ENCODE peak calls at places on chromosomes 16 and 17, in nine cellular contexts. One of them, this sample, is unnamed.

GRCh38 chr16:48385272-48385953 is at the start of gene SIAH1:
- DNase-seq in HL-60: peak
- DNase-seq in HCT116: no peak
- DNase-seq in HFF-Myc: no peak
- DNase-seq in tibial artery: peak
- DNase-seq in ovary: peak
- DNase-seq in GM23338: peak
- DNase-seq in coronary artery: peak
- DNase-seq in AG04450: no peak
- DNase-seq in this sample: peak

GRCh38 chr17:52157161-52157560 is 1.4 kb downstream of the CA10 start:
- DNase-seq in HCT116: no peak
- DNase-seq in tibial artery: no peak
- DNase-seq in AG04450: no peak
- DNase-seq in HFF-Myc: no peak
- DNase-seq in HL-60: no peak
- DNase-seq in GM23338: peak
- DNase-seq in ovary: no peak
- DNase-seq in coronary artery: no peak
- DNase-seq in this sample: no peak

GRCh38 chr16:53745753-53746258 is 41.9 kb downstream of the FTO start:
- DNase-seq in ovary: no peak
- DNase-seq in HCT116: peak
- DNase-seq in HL-60: no peak
- DNase-seq in tibial artery: no peak
- DNase-seq in HFF-Myc: no peak
- DNase-seq in GM23338: peak
- DNase-seq in AG04450: no peak
- DNase-seq in coronary artery: no peak
- DNase-seq in this sample: no peak

GRCh38 chr17:75498726-75499213 is 16.6 kb downstream of the CASKIN2 start:
- DNase-seq in tibial artery: no peak
- DNase-seq in GM23338: peak
- DNase-seq in HCT116: no peak
- DNase-seq in AG04450: no peak
- DNase-seq in coronary artery: no peak
- DNase-seq in ovary: peak
- DNase-seq in HL-60: peak
- DNase-seq in HFF-Myc: no peak
- DNase-seq in this sample: no peak

GRCh38 chr17:58837699-58838098 is 82.0 kb downstream of the PPM1E start:
- DNase-seq in GM23338: no peak
- DNase-seq in AG04450: no peak
- DNase-seq in HFF-Myc: no peak
- DNase-seq in HCT116: no peak
- DNase-seq in ovary: no peak
- DNase-seq in HL-60: no peak
- DNase-seq in tibial artery: no peak
- DNase-seq in coronary artery: no peak
- DNase-seq in this sample: no peak

GRCh38 chr16:76940251-76940650 is 250.7 kb upstream of the MON1B start:
- DNase-seq in AG04450: no peak
- DNase-seq in ovary: no peak
- DNase-seq in HFF-Myc: no peak
- DNase-seq in HL-60: no peak
- DNase-seq in tibial artery: no peak
- DNase-seq in coronary artery: no peak
- DNase-seq in HCT116: no peak
- DNase-seq in GM23338: no peak
- DNase-seq in this sample: no peak

GRCh38 chr16:4537376-4538066 is 1.1 kb downstream of the CDIP1 start:
- DNase-seq in ovary: peak
- DNase-seq in GM23338: peak
- DNase-seq in HCT116: no peak
- DNase-seq in coronary artery: no peak
- DNase-seq in AG04450: no peak
- DNase-seq in HL-60: no peak
- DNase-seq in tibial artery: peak
- DNase-seq in HFF-Myc: no peak
- DNase-seq in this sample: no peak

GRCh38 chr16:84228321-84228838 is 11.4 kb downstream of the KCNG4 start:
- DNase-seq in coronary artery: peak
- DNase-seq in ovary: peak
- DNase-seq in HCT116: peak
- DNase-seq in HFF-Myc: peak
- DNase-seq in tibial artery: peak
- DNase-seq in HL-60: no peak
- DNase-seq in GM23338: peak
- DNase-seq in AG04450: peak
- DNase-seq in this sample: peak

GRCh38 chr17:55889271-55889670 is 138.4 kb downstream of the PCTP start:
- DNase-seq in HFF-Myc: no peak
- DNase-seq in ovary: no peak
- DNase-seq in tibial artery: no peak
- DNase-seq in AG04450: no peak
- DNase-seq in HL-60: no peak
- DNase-seq in HCT116: no peak
- DNase-seq in coronary artery: no peak
- DNase-seq in GM23338: no peak
- DNase-seq in this sample: no peak

GRCh38 chr17:31392856-31393748 is 1.6 kb downstream of the RAB11FIP4 start:
- DNase-seq in HL-60: no peak
- DNase-seq in AG04450: no peak
- DNase-seq in tibial artery: peak
- DNase-seq in HFF-Myc: no peak
- DNase-seq in GM23338: peak
- DNase-seq in HCT116: no peak
- DNase-seq in coronary artery: peak
- DNase-seq in ovary: peak
- DNase-seq in this sample: peak

GRCh38 chr17:8125947-8126305 is 2.0 kb upstream of the HES7 start:
- DNase-seq in tibial artery: no peak
- DNase-seq in AG04450: no peak
- DNase-seq in GM23338: peak
- DNase-seq in coronary artery: no peak
- DNase-seq in ovary: no peak
- DNase-seq in HL-60: no peak
- DNase-seq in HFF-Myc: no peak
- DNase-seq in HCT116: no peak
- DNase-seq in this sample: no peak

GRCh38 chr16:19400709-19401108 is 17.0 kb upstream of the TMC5 start:
- DNase-seq in ovary: no peak
- DNase-seq in tibial artery: no peak
- DNase-seq in AG04450: no peak
- DNase-seq in GM23338: peak
- DNase-seq in coronary artery: no peak
- DNase-seq in HL-60: peak
- DNase-seq in HFF-Myc: no peak
- DNase-seq in HCT116: no peak
- DNase-seq in this sample: no peak

GRCh38 chr17:47423406-47424295 is 99.9 kb downstream of the EFCAB13 start:
- DNase-seq in HFF-Myc: no peak
- DNase-seq in GM23338: peak
- DNase-seq in HCT116: no peak
- DNase-seq in ovary: peak
- DNase-seq in coronary artery: no peak
- DNase-seq in HL-60: no peak
- DNase-seq in AG04450: no peak
- DNase-seq in tibial artery: no peak
- DNase-seq in this sample: no peak

GRCh38 chr16:22071352-22071923 is 20.9 kb upstream of the VWA3A start:
- DNase-seq in tibial artery: no peak
- DNase-seq in HFF-Myc: no peak
- DNase-seq in HL-60: no peak
- DNase-seq in ovary: no peak
- DNase-seq in HCT116: no peak
- DNase-seq in AG04450: no peak
- DNase-seq in GM23338: peak
- DNase-seq in coronary artery: no peak
- DNase-seq in this sample: no peak

DNA sequence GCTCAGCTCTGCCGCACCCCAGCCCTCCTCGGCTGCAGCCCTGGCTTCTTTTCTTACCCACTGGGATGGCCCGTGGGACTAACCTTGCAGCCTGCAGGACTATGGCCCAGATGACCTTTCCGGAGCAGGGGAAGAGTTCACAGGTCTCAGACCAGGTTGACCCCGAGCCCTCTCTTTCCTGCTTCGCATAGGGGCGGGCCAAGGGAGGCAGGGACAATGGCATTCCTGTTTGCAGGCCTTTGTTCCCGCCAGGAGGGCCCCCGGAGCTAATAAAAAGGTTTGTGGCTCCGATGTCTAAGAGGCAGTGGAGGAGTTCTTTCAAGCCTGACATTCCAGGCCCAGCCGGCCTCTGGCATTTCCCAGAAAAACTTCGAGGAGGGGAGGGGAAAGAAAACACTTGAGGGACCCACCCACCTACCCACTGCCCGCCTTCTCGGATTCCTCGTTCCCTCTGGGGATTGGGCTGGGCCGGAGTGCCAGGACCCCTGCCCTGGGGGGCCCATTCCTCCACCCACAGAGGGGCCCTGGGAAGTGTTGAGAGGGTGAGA is 5.8 kb upstream of the SOCS3 start:
- DNase-seq in AG04450: no peak
- DNase-seq in HCT116: no peak
- DNase-seq in coronary artery: no peak
- DNase-seq in HFF-Myc: no peak
- DNase-seq in GM23338: peak
- DNase-seq in ovary: no peak
- DNase-seq in HL-60: no peak
- DNase-seq in tibial artery: no peak
- DNase-seq in this sample: peak
- TF ChIP-seq CTCF in AG04450: no peak
- TF ChIP-seq CTCF in HCT116: no peak
- TF ChIP-seq CTCF in coronary artery: no peak
- TF ChIP-seq CTCF in HFF-Myc: no peak
- TF ChIP-seq CTCF in GM23338: no peak
- TF ChIP-seq CTCF in ovary: no peak
- TF ChIP-seq CTCF in HL-60: no peak
- TF ChIP-seq CTCF in tibial artery: no peak
- TF ChIP-seq CTCF in this sample: no peak

GRCh38 chr17:37194208-37194607 is 181.6 kb upstream of the C17orf78 start:
- DNase-seq in HCT116: no peak
- DNase-seq in HL-60: no peak
- DNase-seq in coronary artery: no peak
- DNase-seq in HFF-Myc: no peak
- DNase-seq in tibial artery: no peak
- DNase-seq in GM23338: peak
- DNase-seq in AG04450: no peak
- DNase-seq in ovary: no peak
- DNase-seq in this sample: no peak

GRCh38 chr17:37191219-37191618 is 184.6 kb upstream of the C17orf78 start:
- DNase-seq in ovary: no peak
- DNase-seq in HL-60: no peak
- DNase-seq in GM23338: no peak
- DNase-seq in coronary artery: no peak
- DNase-seq in AG04450: peak
- DNase-seq in HCT116: no peak
- DNase-seq in HFF-Myc: no peak
- DNase-seq in tibial artery: no peak
- DNase-seq in this sample: no peak

GRCh38 chr17:37188157-37188556 is 187.6 kb upstream of the C17orf78 start:
- DNase-seq in HCT116: no peak
- DNase-seq in HFF-Myc: no peak
- DNase-seq in GM23338: no peak
- DNase-seq in coronary artery: no peak
- DNase-seq in tibial artery: no peak
- DNase-seq in AG04450: no peak
- DNase-seq in HL-60: no peak
- DNase-seq in ovary: no peak
- DNase-seq in this sample: no peak

GRCh38 chr17:37187262-37187661 is 188.5 kb upstream of the C17orf78 start:
- DNase-seq in tibial artery: no peak
- DNase-seq in ovary: no peak
- DNase-seq in HCT116: no peak
- DNase-seq in GM23338: no peak
- DNase-seq in coronary artery: no peak
- DNase-seq in AG04450: no peak
- DNase-seq in HL-60: no peak
- DNase-seq in HFF-Myc: no peak
- DNase-seq in this sample: no peak

DNA sequence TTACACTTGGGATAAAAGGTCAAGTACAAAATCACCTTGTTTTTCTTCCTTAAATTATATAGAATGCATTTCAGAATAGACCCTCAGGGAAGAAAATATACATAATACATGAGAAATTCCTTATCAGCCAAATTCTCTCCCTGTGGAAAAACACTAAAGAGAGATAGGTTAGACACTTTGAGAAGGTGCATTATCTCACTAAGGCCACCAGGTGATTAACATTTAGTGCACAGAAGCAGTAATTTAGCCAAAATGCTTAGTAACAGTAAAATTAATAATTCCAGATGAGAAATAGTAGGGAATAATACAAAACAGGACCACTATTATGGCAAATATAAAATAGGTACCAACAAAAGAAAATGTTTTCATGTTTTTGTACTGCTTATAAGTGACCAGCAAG is 185.3 kb upstream of the C17orf78 start:
- DNase-seq in coronary artery: no peak
- DNase-seq in ovary: no peak
- DNase-seq in HFF-Myc: no peak
- DNase-seq in tibial artery: no peak
- DNase-seq in HL-60: no peak
- DNase-seq in HCT116: no peak
- DNase-seq in AG04450: no peak
- DNase-seq in GM23338: no peak
- DNase-seq in this sample: no peak
- TF ChIP-seq CTCF in coronary artery: no peak
- TF ChIP-seq CTCF in ovary: no peak
- TF ChIP-seq CTCF in HFF-Myc: no peak
- TF ChIP-seq CTCF in tibial artery: no peak
- TF ChIP-seq CTCF in HL-60: no peak
- TF ChIP-seq CTCF in HCT116: peak
- TF ChIP-seq CTCF in AG04450: peak
- TF ChIP-seq CTCF in GM23338: peak
- TF ChIP-seq CTCF in this sample: no peak

GRCh38 chr17:79671387-79671752 is 59.4 kb upstream of the ENPP7 start:
- DNase-seq in coronary artery: no peak
- DNase-seq in HL-60: no peak
- DNase-seq in AG04450: no peak
- DNase-seq in GM23338: no peak
- DNase-seq in ovary: no peak
- DNase-seq in tibial artery: no peak
- DNase-seq in HFF-Myc: no peak
- DNase-seq in HCT116: no peak
- DNase-seq in this sample: no peak
- TF ChIP-seq CTCF in coronary artery: no peak
- TF ChIP-seq CTCF in HL-60: no peak
- TF ChIP-seq CTCF in AG04450: no peak
- TF ChIP-seq CTCF in GM23338: no peak
- TF ChIP-seq CTCF in ovary: no peak
- TF ChIP-seq CTCF in tibial artery: no peak
- TF ChIP-seq CTCF in HFF-Myc: no peak
- TF ChIP-seq CTCF in HCT116: no peak
- TF ChIP-seq CTCF in this sample: no peak

DNA sequence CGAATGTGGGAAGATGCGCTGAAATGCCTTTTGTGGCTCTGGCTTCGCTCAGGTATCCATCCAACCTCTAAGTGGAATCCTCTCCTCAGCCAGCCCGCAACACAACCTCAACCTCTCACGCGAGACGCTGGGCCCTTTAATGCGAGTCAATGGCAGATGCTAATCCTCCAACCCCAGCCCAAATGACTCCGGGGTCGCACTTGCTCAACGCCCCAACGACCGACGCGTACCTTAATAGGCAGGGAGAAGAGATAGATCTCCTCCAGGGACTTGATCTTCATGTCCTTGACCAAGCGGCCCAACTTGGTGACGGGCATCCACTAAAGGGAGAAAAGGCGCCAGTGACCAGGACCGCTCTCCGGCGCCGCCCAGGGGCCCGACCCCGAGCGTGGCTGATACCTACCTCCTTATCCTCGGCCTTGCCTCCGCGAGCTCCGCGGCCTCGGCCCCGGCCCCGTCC is 550 bp downstream of the RPS2 start:
- DNase-seq in HCT116: no peak
- DNase-seq in tibial artery: no peak
- DNase-seq in HL-60: peak
- DNase-seq in GM23338: no peak
- DNase-seq in HFF-Myc: no peak
- DNase-seq in AG04450: no peak
- DNase-seq in coronary artery: no peak
- DNase-seq in ovary: no peak
- DNase-seq in this sample: no peak
- TF ChIP-seq CTCF in HCT116: no peak
- TF ChIP-seq CTCF in tibial artery: no peak
- TF ChIP-seq CTCF in HL-60: no peak
- TF ChIP-seq CTCF in GM23338: no peak
- TF ChIP-seq CTCF in HFF-Myc: no peak
- TF ChIP-seq CTCF in AG04450: no peak
- TF ChIP-seq CTCF in coronary artery: no peak
- TF ChIP-seq CTCF in ovary: no peak
- TF ChIP-seq CTCF in this sample: peak